ENCODE peak calls at places on chromosomes 11 and 22, in ten cellular contexts. G is globus pallidus; V is T-helper 17 cell; F is amygdala; C is stimulated activated CD4-positive, alpha-beta T cell treated with anti-CD3 and anti-CD28 coated beads, Interleukin-12 subunit alpha, Interleukin-12 subunit beta, amount 100 ng/mL, for 48 hours; P is non-pigmented ciliary epithelial cell; X is activated CD4-positive, alpha-beta memory T cell treated with anti-CD3 and anti-CD28 coated beads, Interleukin-2, amount 10 ng/mL, durations not matched to agents 7 days and 5 days; Y is EH; I is IMR-90; D is heart right ventricle. N is an unnamed sample.

GRCh38 chr11:61332266-61332822 is 561 bp downstream of the DDB1 start:
- DNase-seq in G (peak), V (no peak), F (no peak), C (no peak), P (no peak), X (no peak), Y (peak), I (peak), D (no peak), N (peak)

GRCh38 chr11:102229510-102230119 is 87.7 kb upstream of the BIRC3 start:
- DNase-seq in G (no peak), V (no peak), F (no peak), C (no peak), P (no peak), X (no peak), Y (no peak), I (no peak), D (no peak), N (no peak)

GRCh38 chr11:8092587-8093424 is 11.8 kb downstream of the TUB start:
- DNase-seq in G (peak), V (no peak), F (no peak), C (peak), P (peak), X (peak), Y (peak), I (peak), D (peak), N (peak)

GRCh38 chr22:19714320-19715252 is at the start of gene SEPTIN5:
- DNase-seq in G (no peak), V (no peak), F (no peak), C (no peak), P (no peak), X (no peak), Y (no peak), I (no peak), D (no peak), N (no peak)

GRCh38 chr22:44711236-44711560 is 9.2 kb downstream of the PRR5 start:
- DNase-seq in G (no peak), V (no peak), F (no peak), C (no peak), P (no peak), X (no peak), Y (no peak), I (no peak), D (no peak), N (no peak)

GRCh38 chr22:40628354-40629042 is 8.0 kb downstream of the MRTFA start:
- DNase-seq in G (no peak), V (no peak), F (no peak), C (no peak), P (no peak), X (no peak), Y (peak), I (peak), D (no peak), N (no peak)

GRCh38 chr22:30481711-30482110 is 9.9 kb upstream of the SEC14L3 start:
- DNase-seq in G (no peak), V (no peak), F (no peak), C (no peak), P (no peak), X (no peak), Y (peak), I (peak), D (no peak), N (peak)

GRCh38 chr22:40463727-40464126 is 93.3 kb downstream of the SGSM3 start:
- DNase-seq in G (no peak), V (no peak), F (no peak), C (peak), P (no peak), X (peak), Y (no peak), I (no peak), D (no peak), N (no peak)

GRCh38 chr11:64206457-64207246 is at the start of gene FERMT3:
- DNase-seq in G (no peak), V (peak), F (no peak), C (peak), P (no peak), X (peak), Y (no peak), I (no peak), D (peak), N (peak)

GRCh38 chr11:8811571-8811970 is 99.4 kb upstream of the AKIP1 start:
- DNase-seq in G (no peak), V (no peak), F (no peak), C (no peak), P (no peak), X (no peak), Y (peak), I (peak), D (no peak), N (no peak)

GRCh38 chr22:38802671-38803121 is 8.8 kb upstream of the DNAL4 start:
- DNase-seq in G (no peak), V (no peak), F (no peak), C (no peak), P (peak), X (no peak), Y (peak), I (peak), D (no peak), N (no peak)

GRCh38 chr11:59542142-59542810 is 30.9 kb downstream of the OR4D9 start:
- DNase-seq in G (no peak), V (no peak), F (no peak), C (no peak), P (no peak), X (no peak), Y (no peak), I (no peak), D (no peak), N (no peak)

GRCh38 chr11:133582731-133583130 is 50.4 kb upstream of the OPCML start:
- DNase-seq in G (no peak), V (no peak), F (no peak), C (no peak), P (no peak), X (no peak), Y (no peak), I (no peak), D (no peak), N (no peak)

GRCh38 chr22:45251828-45252227 is 11.1 kb upstream of the KIAA0930 start:
- DNase-seq in G (no peak), V (no peak), F (no peak), C (no peak), P (no peak), X (no peak), Y (no peak), I (no peak), D (no peak), N (no peak)

GRCh38 chr11:1087961-1088926 is 13.6 kb downstream of the MUC2 start:
- DNase-seq in G (no peak), V (peak), F (no peak), C (no peak), P (no peak), X (no peak), Y (no peak), I (no peak), D (no peak), N (no peak)

GRCh38 chr11:83583953-83584352 is 297.8 kb upstream of the CCDC90B start:
- DNase-seq in G (no peak), V (no peak), F (no peak), C (no peak), P (peak), X (no peak), Y (peak), I (peak), D (no peak), N (no peak)

GRCh38 chr11:61347916-61348461 is 13.7 kb downstream of the CYB561A3 start:
- DNase-seq in G (no peak), V (no peak), F (no peak), C (no peak), P (no peak), X (no peak), Y (peak), I (no peak), D (no peak), N (no peak)

GRCh38 chr11:95586155-95586554 is 203.4 kb downstream of the FAM76B start:
- DNase-seq in G (no peak), V (no peak), F (no peak), C (no peak), P (no peak), X (no peak), Y (no peak), I (no peak), D (no peak), N (no peak)

GRCh38 chr11:958101-958500 is 32.4 kb downstream of the AP2A2 start:
- DNase-seq in G (no peak), V (no peak), F (no peak), C (no peak), P (no peak), X (no peak), Y (no peak), I (no peak), D (no peak), N (no peak)

GRCh38 chr11:61128947-61129346 is 26.7 kb downstream of the CD5 start:
- DNase-seq in G (no peak), V (no peak), F (no peak), C (no peak), P (no peak), X (no peak), Y (no peak), I (no peak), D (no peak), N (no peak)

GRCh38 chr11:5624489-5625278 is at the start of gene TRIM34:
- DNase-seq in G (peak), V (peak), F (no peak), C (peak), P (no peak), X (peak), Y (peak), I (peak), D (peak), N (peak)

GRCh38 chr22:30879398-30879797 is 89.2 kb downstream of the MORC2 start:
- DNase-seq in G (no peak), V (no peak), F (no peak), C (no peak), P (no peak), X (no peak), Y (no peak), I (no peak), D (no peak), N (no peak)

GRCh38 chr11:61298663-61299244 is 3.6 kb upstream of the VWCE start:
- DNase-seq in G (no peak), V (no peak), F (no peak), C (no peak), P (no peak), X (no peak), Y (peak), I (no peak), D (no peak), N (no peak)

GRCh38 chr11:71499546-71499945 is 27.5 kb upstream of the KRTAP5-7 start:
- DNase-seq in G (no peak), V (no peak), F (no peak), C (no peak), P (no peak), X (no peak), Y (no peak), I (no peak), D (no peak), N (no peak)

N was measured in head of caudate nucleus.